ENCODE peak calls at places on chromosomes 16 and 17, in nine cellular contexts. W is gastrocnemius medialis, Z is heart left ventricle, Q is thyroid gland, N is IMR-90, U is uterus, K is esophagus squamous epithelium, X is NB4, E is stomach. B is an unnamed sample.

GRCh38 chr16:85064186-85064585 is 36.6 kb downstream of the KIAA0513 start:
- DNase-seq in X (no peak), E (no peak), Q (no peak), W (no peak), N (no peak), Z (no peak), U (no peak), K (no peak), B (no peak)

GRCh38 chr16:69867796-69868565 is 83.2 kb upstream of the CLEC18A start:
- DNase-seq in W (no peak), Z (no peak), U (no peak), Q (no peak), E (no peak), N (no peak), K (no peak), X (no peak), B (no peak)

GRCh38 chr17:43482103-43483012 is 1.4 kb upstream of the DHX8 start:
- DNase-seq in N (no peak), W (no peak), K (no peak), X (no peak), Q (peak), U (no peak), Z (no peak), E (no peak), B (no peak)

GRCh38 chr17:3843935-3844516 is 2.0 kb downstream of the NCBP3 start:
- DNase-seq in Q (no peak), Z (no peak), E (peak), U (no peak), W (no peak), X (peak), K (no peak), N (no peak), B (no peak)

GRCh38 chr16:11671676-11672075 is 3.4 kb downstream of the SNN start:
- DNase-seq in K (no peak), U (no peak), N (no peak), X (no peak), Q (no peak), W (peak), Z (no peak), E (no peak), B (no peak)

GRCh38 chr17:81251091-81251942 is 12.2 kb downstream of the NDUFAF8 start:
- DNase-seq in U (no peak), E (no peak), N (no peak), K (no peak), X (no peak), Q (no peak), W (no peak), Z (peak), B (no peak)

GRCh38 chr17:3927628-3928010 is 11.4 kb upstream of the P2RX1 start:
- DNase-seq in K (no peak), W (no peak), U (no peak), X (no peak), E (no peak), N (no peak), Z (no peak), Q (no peak), B (no peak)

GRCh38 chr16:29312835-29313558 is 93.5 kb downstream of the NPIPB11 start:
- DNase-seq in K (no peak), E (no peak), W (no peak), N (no peak), Z (no peak), U (peak), X (no peak), Q (no peak), B (peak)

GRCh38 chr16:51355871-51356270 is 204.8 kb upstream of the SALL1 start:
- DNase-seq in Q (no peak), E (no peak), N (no peak), K (no peak), U (no peak), X (no peak), W (no peak), Z (no peak), B (no peak)

DNA sequence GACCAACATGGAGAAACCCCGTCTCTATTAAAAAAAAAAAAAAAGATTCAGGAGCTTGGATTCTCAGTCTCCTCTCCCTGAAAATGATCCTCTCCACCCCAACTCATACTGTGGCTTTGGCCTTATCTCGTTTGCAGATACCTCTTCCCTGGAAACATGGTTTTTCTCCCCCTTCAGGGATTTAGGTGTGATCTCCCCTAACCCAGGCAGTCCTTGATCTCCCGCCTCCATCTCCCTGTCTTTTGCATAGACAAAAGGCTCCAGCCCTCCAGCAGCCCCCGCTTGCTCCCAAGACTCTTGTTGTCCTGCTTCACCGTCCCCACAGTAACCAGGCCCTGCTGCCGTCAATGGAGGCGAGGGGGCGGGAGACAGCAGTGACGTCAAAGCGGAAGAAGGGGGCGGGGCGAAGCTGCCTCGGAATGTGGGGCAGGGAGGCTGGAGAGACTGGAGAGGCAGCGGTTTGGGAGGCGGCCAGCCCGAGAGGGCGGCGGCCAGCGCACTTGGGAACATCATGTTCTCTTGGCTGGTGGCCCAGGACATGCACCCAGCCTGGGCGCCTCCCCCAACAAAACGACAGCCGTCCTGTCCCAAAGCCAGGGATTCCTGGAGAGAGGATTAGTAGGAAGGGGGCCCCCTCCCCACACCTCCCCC is 1.9 kb upstream of the PER1 start:
- DNase-seq in K (peak), U (peak), Q (peak), X (peak), Z (peak), E (peak), N (peak), W (peak), B (peak)
- TF ChIP-seq POLR2A in K (peak), U (peak), Q (no peak), X (no peak), Z (peak), E (no peak), N (peak), W (peak), B (no peak)

DNA sequence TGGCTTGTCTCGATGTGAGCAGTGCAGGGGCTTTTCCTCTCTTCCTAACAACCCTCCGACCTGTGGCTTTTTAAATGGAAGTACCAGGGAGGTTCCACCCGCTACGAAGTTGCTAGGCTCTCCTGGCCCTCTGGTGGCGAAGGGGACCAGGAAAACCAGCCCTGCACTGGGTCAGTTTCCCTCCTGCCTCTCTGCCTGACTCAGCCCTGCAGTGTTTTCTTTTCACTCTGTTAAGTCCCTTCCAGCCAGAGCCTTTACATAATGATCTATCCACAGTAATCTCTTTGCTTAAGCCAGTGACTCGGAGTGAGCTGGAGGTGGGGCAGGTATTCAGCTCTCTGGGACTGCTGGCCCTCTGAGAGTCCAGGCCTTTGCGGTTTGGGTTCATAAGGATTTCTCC is 331.3 kb upstream of the EEF2KMT start:
- DNase-seq in E (no peak), Q (no peak), U (no peak), N (no peak), Z (no peak), K (no peak), W (no peak), X (no peak), B (no peak)
- TF ChIP-seq CTCF in E (no peak), Q (no peak), U (no peak), N (no peak), Z (no peak), K (no peak), W (no peak), X (no peak), B (no peak)

GRCh38 chr16:22366371-22366770 is 8.0 kb downstream of the CDR2 start:
- DNase-seq in K (no peak), W (no peak), Q (peak), X (no peak), U (no peak), N (no peak), Z (no peak), E (no peak), B (no peak)

GRCh38 chr16:22370038-22370541 is 4.3 kb downstream of the CDR2 start:
- DNase-seq in X (no peak), K (no peak), U (no peak), Q (no peak), W (no peak), E (no peak), Z (no peak), N (peak), B (no peak)

GRCh38 chr16:22372882-22373661 is 1.3 kb downstream of the CDR2 start:
- DNase-seq in N (no peak), U (no peak), Q (no peak), Z (no peak), W (no peak), K (no peak), X (no peak), E (no peak), B (no peak)

GRCh38 chr16:22366889-22367288 is 7.5 kb downstream of the CDR2 start:
- DNase-seq in Z (no peak), Q (peak), N (no peak), U (no peak), E (no peak), W (no peak), X (no peak), K (no peak), B (no peak)

DNA sequence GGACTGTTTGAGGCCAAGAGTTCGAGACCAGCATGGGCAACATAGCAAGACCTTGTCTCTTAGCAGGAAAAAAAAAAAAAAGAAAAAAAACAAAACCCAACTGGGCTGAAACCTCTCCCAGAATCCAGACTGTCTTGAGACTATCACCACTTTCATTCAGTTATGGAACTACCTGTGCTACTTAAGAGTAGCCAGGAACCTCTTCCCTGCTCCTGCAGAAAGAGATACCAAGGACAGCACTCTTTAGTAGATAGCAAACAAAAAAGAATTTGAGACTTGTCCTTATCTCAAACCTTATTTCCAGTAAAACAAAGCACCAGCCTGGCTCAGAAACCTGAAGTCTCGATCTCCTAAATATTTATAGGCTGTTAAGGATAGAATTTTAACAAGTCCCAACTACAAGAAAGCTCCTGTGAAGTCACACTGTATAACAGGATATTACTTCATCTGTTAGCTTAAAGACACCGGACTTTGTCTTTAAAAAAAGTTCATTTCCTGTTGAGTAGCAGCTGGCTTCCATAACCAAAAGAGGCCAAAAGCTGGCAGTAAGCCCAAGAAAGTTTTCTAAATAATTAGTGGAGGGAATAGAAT is 5.1 kb downstream of the CDR2 start:
- DNase-seq in K (no peak), W (no peak), X (peak), Q (no peak), E (no peak), U (no peak), N (peak), Z (no peak), B (no peak)
- H3K4me3 ChIP-seq in K (no peak), W (no peak), X (no peak), Q (no peak), E (no peak), U (no peak), N (no peak), Z (no peak), B (no peak)

GRCh38 chr16:57889960-57890751 is 80.8 kb downstream of the CNGB1 start:
- DNase-seq in E (no peak), Z (no peak), U (no peak), Q (no peak), N (peak), X (no peak), W (no peak), K (no peak), B (no peak)
- TF ChIP-seq POLR2A in E (no peak), Z (no peak), U (no peak), Q (no peak), N (no peak), X (no peak), W (no peak), K (no peak), B (no peak)

GRCh38 chr17:7560172-7561027 is 1.3 kb upstream of the SENP3 start:
- DNase-seq in W (peak), K (no peak), E (peak), Q (peak), N (peak), U (peak), Z (peak), X (no peak), B (no peak)
- TF ChIP-seq CTCF in W (peak), K (peak), E (peak), Q (peak), N (peak), U (peak), Z (no peak), X (no peak), B (no peak)

GRCh38 chr17:1188812-1189211 is 9.0 kb upstream of the ABR start:
- DNase-seq in X (no peak), W (peak), Q (peak), N (peak), E (peak), Z (peak), U (peak), K (no peak), B (peak)
- H3K4me3 ChIP-seq in X (no peak), W (no peak), Q (no peak), N (no peak), E (no peak), Z (no peak), U (no peak), K (no peak), B (no peak)